ENCODE peak calls at places on chromosomes 11 and 22, in ten cellular contexts. T is right atrium auricular region, J is astrocyte of the cerebellum, V is body of pancreas, K is Peyer's patch, Y is choroid plexus epithelial cell, D is K562, C is HFF-Myc, M is OCI-LY7, I is esophagus squamous epithelium. N is an unnamed sample.

GRCh38 chr11:107017433-107018227 is 646 bp downstream of the GUCY1A2 start:
- DNase-seq in T (no peak), J (no peak), V (peak; percentile 63), K (no peak), Y (peak; percentile 51), D (peak; percentile 36), C (no peak), M (no peak), I (no peak), N (no peak)

GRCh38 chr11:33455827-33456226 is 198.6 kb downstream of the HIPK3 start:
- DNase-seq in T (no peak), J (no peak), V (no peak), K (no peak), Y (no peak), D (no peak), C (no peak), M (no peak), I (no peak), N (no peak)

GRCh38 chr11:48064306-48064705 is 83.9 kb downstream of the PTPRJ start:
- DNase-seq in T (no peak), J (no peak), V (no peak), K (no peak), Y (peak; percentile 76), D (no peak), C (no peak), M (no peak), I (no peak), N (no peak)

GRCh38 chr11:134014502-134014901 is 54.4 kb upstream of the JAM3 start:
- DNase-seq in T (no peak), J (no peak), V (peak; percentile 55), K (no peak), Y (no peak), D (peak; percentile 20), C (no peak), M (no peak), I (no peak), N (peak; percentile 43)

GRCh38 chr11:92886243-92886905 is 83.1 kb upstream of the MTNR1B start:
- DNase-seq in T (no peak), J (peak; percentile 53), V (peak; percentile 54), K (no peak), Y (peak; percentile 72), D (peak; percentile 61), C (peak; percentile 21), M (peak; percentile 40), I (no peak), N (peak; percentile 74)

GRCh38 chr22:23781065-23781464 is 5.7 kb upstream of the SMARCB1 start:
- DNase-seq in T (no peak), J (no peak), V (no peak), K (no peak), Y (no peak), D (no peak), C (no peak), M (no peak), I (no peak), N (no peak)

GRCh38 chr11:66181632-66182345 is 86.7 kb upstream of the RAB1B start:
- DNase-seq in T (no peak), J (no peak), V (no peak), K (no peak), Y (no peak), D (no peak), C (no peak), M (no peak), I (no peak), N (no peak)

GRCh38 chr11:73759520-73760065 is 1.3 kb downstream of the RAB6A start:
- DNase-seq in T (no peak), J (peak; percentile 18), V (no peak), K (no peak), Y (peak; percentile 50), D (no peak), C (no peak), M (peak; percentile 23), I (no peak), N (peak; percentile 28)

GRCh38 chr11:77560605-77561004 is 29.1 kb upstream of the AQP11 start:
- DNase-seq in T (no peak), J (no peak), V (no peak), K (no peak), Y (peak; percentile 36), D (peak; percentile 15), C (peak; percentile 31), M (no peak), I (no peak), N (no peak)

GRCh38 chr22:32120603-32121002 is 38.5 kb downstream of the C22orf42 start:
- DNase-seq in T (no peak), J (no peak), V (no peak), K (no peak), Y (no peak), D (no peak), C (no peak), M (no peak), I (no peak), N (no peak)

GRCh38 chr11:117669062-117669461 is 128.0 kb downstream of the DSCAML1 start:
- DNase-seq in T (no peak), J (no peak), V (no peak), K (no peak), Y (no peak), D (no peak), C (no peak), M (no peak), I (no peak), N (no peak)

GRCh38 chr11:9762531-9762930 is 98.7 kb downstream of the SWAP70 start:
- DNase-seq in T (no peak), J (no peak), V (no peak), K (no peak), Y (no peak), D (no peak), C (no peak), M (no peak), I (no peak), N (no peak)

GRCh38 chr22:46054091-46054877 is 77.3 kb upstream of the WNT7B start:
- DNase-seq in T (no peak), J (no peak), V (peak; percentile 72), K (peak; percentile 61), Y (peak; percentile 83), D (no peak), C (no peak), M (peak; percentile 80), I (no peak), N (no peak)

DNA sequence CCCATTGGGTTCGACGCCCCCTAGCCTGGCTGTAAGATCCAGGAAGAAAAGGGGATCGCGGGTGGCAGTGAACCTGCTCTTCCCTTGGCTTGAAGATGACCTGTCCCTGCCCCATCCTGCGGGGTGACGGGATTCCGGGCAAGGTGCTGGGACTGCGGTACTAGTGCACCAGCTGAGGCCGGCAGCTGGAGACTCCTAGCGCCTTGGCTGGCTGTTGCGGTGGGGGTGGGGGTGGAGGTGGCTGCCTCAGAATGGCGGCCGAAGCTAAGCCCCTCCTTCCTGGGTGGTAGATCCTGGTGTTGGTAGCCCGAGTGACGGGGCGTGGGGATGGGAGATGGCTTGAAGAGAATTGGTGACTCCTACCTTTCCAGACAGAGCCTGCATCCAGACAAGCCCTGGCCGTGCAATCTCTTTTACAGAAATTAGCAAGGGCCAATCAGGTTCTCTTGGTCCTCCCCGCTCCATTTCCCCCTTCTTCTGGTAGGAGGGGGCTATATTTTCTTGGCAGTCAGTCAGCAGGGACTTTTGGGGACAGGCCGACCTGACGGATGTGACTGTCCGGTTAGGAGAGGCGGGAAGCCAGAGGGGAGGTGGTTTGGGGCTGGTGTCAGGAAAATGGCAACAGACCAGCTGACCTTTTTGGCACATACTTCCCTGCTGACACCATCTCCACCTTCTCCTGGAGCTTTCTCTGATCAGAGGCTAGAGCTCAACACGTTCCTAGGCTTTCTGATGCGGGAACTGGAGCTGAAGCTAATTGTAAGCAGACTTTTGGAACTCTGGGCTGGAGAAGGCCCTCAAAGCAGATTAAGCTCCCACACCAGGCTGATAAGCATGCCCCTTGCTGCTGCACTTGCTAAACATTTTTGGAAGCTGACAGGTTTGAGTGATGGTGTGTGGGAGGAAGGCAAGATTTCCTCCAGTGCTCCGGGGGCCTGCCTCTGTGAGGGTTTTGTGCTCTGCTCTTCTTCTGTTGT is 2.0 kb downstream of the NAV2 start:
- DNase-seq in T (peak; percentile 71), J (no peak), V (peak; percentile 24), K (no peak), Y (peak; percentile 44), D (peak; percentile 55), C (no peak), M (no peak), I (no peak), N (no peak)
- H3K4me3 ChIP-seq in T (peak overlapping the region; percentile 80), J (peak overlapping the region; percentile 68), V (no peak overlapping the region), K (no peak overlapping the region), Y (peak overlapping the region; percentile 70), D (no peak overlapping the region), C (peak overlapping the region; percentile 84), M (no peak overlapping the region), I (peak overlapping the region; percentile 63), N (no peak overlapping the region)

GRCh38 chr22:28741758-28742561 is at the start of the genes CHEK2 and HSCB:
- DNase-seq in T (peak; percentile 99), J (peak; percentile 98), V (peak; percentile 98), K (peak; percentile 99), Y (peak; percentile 99), D (peak; percentile 97), C (peak; percentile 97), M (peak; percentile 99), I (peak; percentile 93), N (peak; percentile 99)
- TF ChIP-seq CTCF in T (no peak), J (no peak), V (no peak), K (no peak), Y (no peak), D (peak; percentile 32), C (no peak), M (peak; percentile 65), I (peak; percentile 13), N (peak; percentile 22)

GRCh38 chr11:111513240-111513605 is 1.0 kb upstream of the BTG4 start:
- DNase-seq in T (no peak), J (no peak), V (no peak), K (no peak), Y (no peak), D (no peak), C (no peak), M (no peak), I (no peak), N (no peak)
- H3K4me3 ChIP-seq in T (no peak overlapping the region), J (no peak overlapping the region), V (no peak overlapping the region), K (no peak overlapping the region), Y (peak overlapping the region; percentile 55), D (no peak overlapping the region), C (no peak overlapping the region), M (no peak overlapping the region), I (no peak overlapping the region), N (no peak overlapping the region)

GRCh38 chr11:43278302-43278956 is 33.4 kb upstream of the API5 start:
- DNase-seq in T (no peak), J (no peak), V (no peak), K (no peak), Y (peak; percentile 48), D (peak; percentile 46), C (no peak), M (peak; percentile 38), I (no peak), N (peak; percentile 23)
- TF ChIP-seq CTCF in T (no peak), J (peak; percentile 44), V (no peak), K (no peak), Y (peak; percentile 50), D (peak; percentile 27), C (peak; percentile 28), M (peak; percentile 71), I (no peak), N (peak; percentile 14)

DNA sequence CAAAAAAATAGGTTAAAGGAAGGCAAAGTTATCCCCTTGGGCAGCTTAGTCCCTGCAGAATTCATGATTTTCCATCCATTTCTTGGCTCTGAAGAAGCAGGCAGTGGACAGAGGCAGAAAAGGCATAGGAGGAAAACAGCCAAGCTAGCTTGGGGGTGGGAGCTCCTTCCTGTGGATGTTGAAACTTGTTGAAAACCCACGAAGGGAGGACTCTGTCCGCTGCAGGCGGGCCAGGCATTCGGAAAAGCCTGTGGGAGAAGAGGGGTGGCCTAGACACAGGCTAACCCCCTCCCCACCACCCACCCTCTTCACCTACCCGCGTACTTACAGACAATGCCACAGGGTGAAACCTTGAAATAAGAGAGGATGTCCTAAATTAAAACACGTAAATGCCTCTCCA is 72.1 kb downstream of the C22orf31 start:
- DNase-seq in T (no peak), J (no peak), V (no peak), K (no peak), Y (no peak), D (no peak), C (no peak), M (no peak), I (no peak), N (peak; percentile 27)
- H3K4me3 ChIP-seq in T (no peak overlapping the region), J (no peak overlapping the region), V (no peak overlapping the region), K (no peak overlapping the region), Y (no peak overlapping the region), D (no peak overlapping the region), C (no peak overlapping the region), M (no peak overlapping the region), I (no peak overlapping the region), N (no peak overlapping the region)

N was measured in NB4.